ENCODE peak calls at places on chromosomes 11 and 22, in four cellular contexts. I is GM12878, X is K562, E is H1. J is an unnamed sample.

GRCh38 chr11:8610532-8611116 is 16.6 kb upstream of the STK33 start:
- DNase-seq in X (no peak), E (no peak), I (no peak), J (no peak)

GRCh38 chr22:23218867-23219251 is 38.5 kb downstream of the BCR start:
- DNase-seq in X (peak), I (no peak), E (no peak), J (no peak)

GRCh38 chr11:94031625-94032024 is 10.5 kb downstream of the HEPHL1 start:
- DNase-seq in E (no peak), I (no peak), X (no peak), J (no peak)

GRCh38 chr11:2529636-2530035 is 84.8 kb downstream of the KCNQ1 start:
- DNase-seq in X (no peak), E (no peak), I (no peak), J (no peak)

GRCh38 chr11:9530901-9531625 is 42.4 kb upstream of the WEE1 start:
- DNase-seq in E (no peak), I (no peak), X (no peak), J (no peak)

GRCh38 chr22:42644422-42645340 is 4.3 kb upstream of the ATP5MGL start:
- DNase-seq in X (no peak), I (no peak), E (no peak), J (no peak)

GRCh38 chr22:26194877-26195276 is 25.6 kb downstream of the SEZ6L start:
- DNase-seq in X (no peak), E (no peak), I (no peak), J (no peak)

GRCh38 chr11:77190331-77191075 is 62.5 kb downstream of the MYO7A start:
- DNase-seq in E (no peak), I (no peak), X (no peak), J (no peak)

GRCh38 chr11:7672960-7673723 is at the start of gene CYB5R2:
- DNase-seq in X (peak), I (no peak), E (no peak), J (peak)

GRCh38 chr11:103378931-103379330 is 269.7 kb downstream of the DYNC2H1 start:
- DNase-seq in X (no peak), I (no peak), E (no peak), J (no peak)

GRCh38 chr11:27720277-27720830 is 20.1 kb upstream of the BDNF start:
- DNase-seq in I (no peak), X (peak), E (no peak), J (no peak)

GRCh38 chr22:28139993-28140392 is 220.9 kb upstream of the PITPNB start:
- DNase-seq in I (no peak), X (no peak), E (no peak), J (no peak)

GRCh38 chr11:96149743-96150555 is 193.0 kb downstream of the MAML2 start:
- DNase-seq in I (no peak), X (peak), E (no peak), J (no peak)

GRCh38 chr11:43833657-43834073 is 47.0 kb upstream of the ALKBH3 start:
- DNase-seq in E (no peak), I (no peak), X (no peak), J (no peak)

GRCh38 chr11:36123353-36124220 is 165.6 kb downstream of the COMMD9 start:
- DNase-seq in E (no peak), I (no peak), X (no peak), J (no peak)

GRCh38 chr11:36130401-36130800 is 158.8 kb downstream of the COMMD9 start:
- DNase-seq in I (no peak), X (peak), E (no peak), J (no peak)

GRCh38 chr11:36129955-36130354 is 159.3 kb downstream of the COMMD9 start:
- DNase-seq in I (no peak), X (no peak), E (no peak), J (no peak)

GRCh38 chr11:36127550-36127949 is 161.7 kb downstream of the COMMD9 start:
- DNase-seq in X (no peak), E (no peak), I (no peak), J (no peak)

GRCh38 chr11:36126703-36127102 is 162.5 kb downstream of the COMMD9 start:
- DNase-seq in E (no peak), I (no peak), X (no peak), J (no peak)
- TF ChIP-seq CTCF in E (no peak), I (no peak), X (no peak), J (no peak)

DNA sequence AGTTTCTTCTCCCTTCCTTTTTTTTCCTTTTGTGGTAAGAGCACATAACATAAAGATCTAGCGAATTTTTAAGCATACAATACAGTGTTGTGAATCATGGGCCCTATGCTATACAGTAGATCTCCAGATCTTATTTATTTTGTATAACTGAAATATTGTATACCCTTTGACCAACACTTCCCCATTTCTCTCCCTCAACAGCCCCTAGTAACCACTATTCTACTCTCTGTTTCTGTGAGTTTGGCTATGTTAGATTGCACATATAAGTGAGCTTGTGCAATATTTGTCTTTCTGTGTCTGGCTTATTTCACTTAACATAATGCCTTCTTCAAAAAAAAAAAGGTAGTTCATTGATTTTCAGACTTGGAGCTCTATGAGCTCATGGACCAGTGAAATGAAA is 180.5 kb downstream of the C11orf91 start:
- DNase-seq in E (no peak), I (no peak), X (no peak), J (no peak)
- TF ChIP-seq EGR1 in E (no peak), I (no peak), X (no peak), J (no peak)

GRCh38 chr11:17865765-17866428 is 131.3 kb downstream of the KCNC1 start:
- DNase-seq in E (no peak), I (no peak), X (no peak), J (no peak)

GRCh38 chr11:17861036-17861755 is 126.6 kb downstream of the KCNC1 start:
- DNase-seq in X (no peak), I (no peak), E (no peak), J (no peak)

GRCh38 chr11:17859552-17859951 is 125.0 kb downstream of the KCNC1 start:
- DNase-seq in I (no peak), E (no peak), X (no peak), J (no peak)

GRCh38 chr11:17867346-17867745 is 132.8 kb downstream of the KCNC1 start:
- DNase-seq in E (no peak), I (no peak), X (no peak), J (no peak)

DNA sequence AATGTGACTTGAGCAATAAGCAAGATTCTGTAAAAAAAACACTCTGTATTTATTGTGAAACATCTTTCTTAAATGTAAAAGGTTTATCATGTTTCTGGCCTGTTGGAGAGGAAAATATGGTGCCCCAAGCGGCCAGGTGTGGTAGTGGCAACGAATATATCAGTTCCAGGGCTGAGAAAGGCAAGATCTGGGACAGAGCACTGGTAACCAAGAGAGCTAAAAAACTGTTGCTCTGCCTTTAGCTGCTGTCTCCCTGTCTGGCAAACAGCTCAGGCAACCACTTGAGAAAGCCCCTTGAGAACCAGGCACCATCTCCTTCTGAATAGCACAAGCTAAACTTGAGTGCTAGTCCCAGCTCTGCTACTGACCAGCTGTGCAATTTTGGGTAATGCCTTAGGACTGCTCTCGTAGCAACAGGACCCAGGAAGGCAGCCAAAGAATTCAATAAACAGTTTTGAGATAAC is 129.9 kb downstream of the KCNC1 start:
- DNase-seq in E (no peak), I (no peak), X (peak), J (no peak)
- TF ChIP-seq CTCF in E (peak), I (peak), X (peak), J (peak)

DNA sequence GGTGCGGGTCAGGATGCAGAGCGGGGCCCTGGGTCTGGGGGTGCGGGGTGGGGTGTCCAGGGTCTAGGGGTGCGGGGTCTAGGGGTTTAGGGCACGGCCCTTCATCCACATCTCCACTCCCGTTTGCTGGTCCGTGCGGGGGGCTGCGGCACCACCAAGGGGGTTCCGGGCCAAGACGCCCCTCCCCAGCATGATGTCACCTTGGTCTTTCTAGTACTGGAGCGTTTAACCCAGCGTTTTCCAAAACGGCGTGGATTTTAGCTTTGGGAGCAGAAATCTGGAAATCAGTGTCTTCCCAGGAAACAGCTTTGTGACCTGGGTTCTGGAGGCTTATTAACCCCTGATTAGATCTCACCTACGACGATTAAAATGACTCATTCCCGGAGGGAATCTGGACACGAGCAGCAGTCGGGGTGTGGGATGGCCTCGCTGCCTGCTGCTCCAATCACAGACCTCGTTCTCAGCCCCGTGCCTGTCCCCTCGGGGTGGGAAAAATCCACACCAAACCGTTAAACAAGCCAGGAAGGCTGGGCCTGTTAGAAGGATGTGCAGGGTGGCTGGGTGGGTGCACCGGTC is 759 bp downstream of the AP2A2 start:
- DNase-seq in E (no peak), X (peak), I (no peak), J (peak)
- TF ChIP-seq EGR1 in E (no peak), X (no peak), I (no peak), J (no peak)

GRCh38 chr22:46845281-46846153 is 83.1 kb downstream of the TBC1D22A start:
- DNase-seq in X (no peak), I (no peak), E (no peak), J (no peak)
- TF ChIP-seq CTCF in X (peak), I (no peak), E (no peak), J (peak)

GRCh38 chr11:106344392-106344791 is 266.9 kb downstream of the AASDHPPT start:
- DNase-seq in E (no peak), I (no peak), X (no peak), J (no peak)
- TF ChIP-seq EGR1 in E (no peak), I (no peak), X (no peak), J (no peak)

GRCh38 chr11:14789879-14790484 is 102.0 kb downstream of the CYP2R1 start:
- DNase-seq in E (no peak), I (no peak), X (peak), J (no peak)
- TF ChIP-seq CTCF in E (no peak), I (peak), X (peak), J (peak)